ENCODE peak calls at places on chromosome 6, in five cellular contexts. F is A549, U is left lung, M is body of pancreas, S is ovary. N is an unnamed sample.

GRCh38 chr6:161242113-161242512 is 31.7 kb downstream of the AGPAT4 start:
- DNase-seq in U (no peak), M (no peak), S (no peak), F (no peak), N (no peak)

GRCh38 chr6:1296542-1296941 is 15.4 kb upstream of the FOXQ1 start:
- DNase-seq in U (no peak), M (no peak), S (no peak), F (no peak), N (no peak)

GRCh38 chr6:137637161-137637560 is 143.0 kb upstream of the OLIG3 start:
- DNase-seq in S (no peak), U (no peak), F (no peak), M (no peak), N (no peak)

GRCh38 chr6:132598473-132598872 is 8.9 kb upstream of the TAAR5 start:
- DNase-seq in F (peak), U (no peak), M (no peak), S (no peak), N (no peak)

GRCh38 chr6:10434235-10434634 is 19.4 kb upstream of the TFAP2A start:
- DNase-seq in F (no peak), S (no peak), M (no peak), U (no peak), N (no peak)

GRCh38 chr6:166277021-166277420 is 31.2 kb downstream of the PRR18 start:
- DNase-seq in F (no peak), S (no peak), U (no peak), M (no peak), N (peak)

GRCh38 chr6:153117986-153118886 is 12.8 kb downstream of the RGS17 start:
- DNase-seq in M (no peak), S (no peak), F (peak), U (no peak), N (no peak)

GRCh38 chr6:161117329-161117707 is 125.7 kb downstream of the MAP3K4 start:
- DNase-seq in F (no peak), S (no peak), U (no peak), M (no peak), N (no peak)

GRCh38 chr6:111646034-111646433 is 40.4 kb upstream of the TRAF3IP2 start:
- DNase-seq in M (no peak), F (no peak), U (no peak), S (no peak), N (no peak)

GRCh38 chr6:94769197-94769596 is 808.1 kb upstream of the MANEA start:
- DNase-seq in F (no peak), S (no peak), M (no peak), U (no peak), N (no peak)

GRCh38 chr6:146664871-146665270 is 66.1 kb downstream of the ADGB start:
- DNase-seq in M (no peak), F (no peak), U (no peak), S (no peak), N (no peak)

GRCh38 chr6:135105710-135106109 is 51.1 kb upstream of the HBS1L start:
- DNase-seq in M (no peak), U (no peak), F (no peak), S (no peak), N (no peak)

GRCh38 chr6:42523158-42523814 is 40.5 kb upstream of the UBR2 start:
- DNase-seq in S (no peak), F (no peak), U (no peak), M (no peak), N (no peak)

GRCh38 chr6:152600022-152600421 is 37.1 kb downstream of the SYNE1 start:
- DNase-seq in F (no peak), M (no peak), U (no peak), S (no peak), N (no peak)

GRCh38 chr6:138206862-138207261 is 11.4 kb downstream of the PBOV1 start:
- DNase-seq in U (no peak), F (no peak), S (no peak), M (no peak), N (no peak)

GRCh38 chr6:130359736-130360135 is 6.1 kb upstream of the TMEM200A start:
- DNase-seq in M (no peak), F (no peak), U (no peak), S (no peak), N (no peak)

GRCh38 chr6:7566031-7566556 is 23.9 kb upstream of the SNRNP48 start:
- DNase-seq in F (no peak), U (no peak), S (no peak), M (no peak), N (no peak)

GRCh38 chr6:7572213-7572943 is 17.6 kb upstream of the SNRNP48 start:
- DNase-seq in U (no peak), M (no peak), F (no peak), S (no peak), N (no peak)

GRCh38 chr6:7569082-7569481 is 20.9 kb upstream of the SNRNP48 start:
- DNase-seq in F (no peak), S (no peak), M (no peak), U (no peak), N (no peak)

GRCh38 chr6:7566617-7567173 is 23.3 kb upstream of the SNRNP48 start:
- DNase-seq in S (no peak), F (no peak), M (no peak), U (no peak), N (no peak)

DNA sequence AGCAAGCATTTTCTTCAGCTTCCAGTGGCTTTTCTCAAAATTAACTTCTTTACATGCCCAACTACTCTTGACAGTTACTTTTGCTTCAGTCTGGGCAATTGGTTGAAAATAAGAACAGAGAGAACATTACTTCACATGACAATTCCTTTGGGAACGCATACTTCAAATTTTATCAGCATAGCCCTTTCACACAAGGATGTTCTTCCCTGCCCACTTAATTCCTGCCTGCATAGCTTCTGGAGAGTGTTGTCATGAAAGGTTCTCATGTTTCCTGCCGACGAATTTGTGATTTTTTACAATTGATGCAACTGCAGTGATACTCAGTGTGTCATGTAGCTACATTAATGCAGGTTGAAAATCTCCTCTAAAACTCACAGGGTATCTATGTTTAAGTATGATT is 22.0 kb upstream of the SNRNP48 start:
- DNase-seq in S (no peak), M (no peak), U (no peak), F (no peak), N (no peak)
- TF ChIP-seq CTCF in S (no peak), M (no peak), U (no peak), F (no peak), N (no peak)

DNA sequence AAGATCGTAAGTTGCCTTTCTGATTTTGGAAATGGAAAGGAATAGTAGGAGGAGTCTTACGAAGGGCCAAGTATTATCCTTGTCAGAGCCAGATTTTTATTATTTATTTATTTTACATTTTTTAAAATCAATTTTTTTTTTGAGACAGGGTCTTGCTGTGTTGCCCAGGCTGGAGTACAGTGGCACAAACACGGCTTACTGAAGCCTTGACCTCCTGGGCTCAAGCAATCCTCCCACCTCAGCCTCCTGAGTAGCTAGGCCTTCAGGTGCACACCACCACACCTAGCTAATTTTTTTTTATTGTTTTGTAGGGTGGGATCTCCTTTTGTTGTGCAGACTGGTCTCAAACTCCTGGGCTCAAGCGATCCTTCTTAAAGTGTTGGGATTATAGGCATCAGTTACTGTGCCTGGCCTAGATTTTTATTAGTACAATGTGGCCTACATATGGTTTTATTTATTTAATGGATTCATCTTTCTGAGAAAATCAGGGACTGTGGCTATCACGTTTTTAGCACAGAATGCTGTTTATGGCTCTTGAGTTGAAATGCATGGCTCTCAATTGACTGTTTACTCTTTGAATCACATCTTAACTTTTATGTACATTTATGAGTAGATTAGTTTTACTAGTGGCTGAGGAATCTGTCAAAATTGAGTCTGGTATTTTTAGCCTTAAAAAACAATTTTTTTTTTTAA is 16.7 kb downstream of the CDC5L start:
- DNase-seq in S (no peak), U (no peak), M (no peak), F (no peak), N (no peak)
- H3K27ac ChIP-seq in S (no peak), U (no peak), M (no peak), F (no peak), N (no peak)

DNA sequence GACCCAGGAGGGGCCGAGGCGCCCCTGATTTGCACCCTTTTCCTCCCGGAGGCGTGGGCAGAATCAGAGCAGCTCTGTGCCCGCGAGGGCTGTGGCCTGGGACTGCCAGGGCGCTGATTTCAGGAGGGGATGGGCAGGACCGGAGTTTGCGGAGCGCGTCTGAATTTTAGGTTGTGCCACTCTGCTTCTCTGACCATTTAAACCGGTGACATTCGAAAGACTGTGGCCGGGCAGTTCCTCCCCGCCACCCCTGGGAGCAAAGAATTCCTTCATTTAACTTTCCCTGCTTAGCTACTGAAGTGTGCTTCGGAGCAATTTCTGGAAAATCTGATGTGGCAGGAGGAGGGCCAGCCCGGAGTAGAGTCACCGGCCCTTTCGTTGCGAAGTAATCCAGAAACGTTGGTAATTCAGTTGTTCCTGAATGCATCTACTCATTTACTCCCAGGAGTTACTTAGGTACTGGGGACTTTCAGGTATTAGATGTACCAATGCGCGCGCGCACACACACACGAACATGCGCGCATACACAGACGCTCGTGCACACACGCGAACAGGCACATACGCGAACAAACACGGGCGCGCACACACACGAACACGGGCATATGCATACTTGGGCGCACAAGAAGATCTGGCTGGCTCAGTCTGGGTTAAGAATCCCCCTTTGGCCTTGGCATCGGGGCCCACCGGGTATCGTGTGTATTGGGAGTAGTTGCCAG is 576 bp downstream of the CCDC170 start:
- DNase-seq in S (peak), M (no peak), U (peak), F (peak), N (no peak)
- H3K4me3 ChIP-seq in S (peak), M (no peak), U (peak), F (peak), N (peak)

DNA sequence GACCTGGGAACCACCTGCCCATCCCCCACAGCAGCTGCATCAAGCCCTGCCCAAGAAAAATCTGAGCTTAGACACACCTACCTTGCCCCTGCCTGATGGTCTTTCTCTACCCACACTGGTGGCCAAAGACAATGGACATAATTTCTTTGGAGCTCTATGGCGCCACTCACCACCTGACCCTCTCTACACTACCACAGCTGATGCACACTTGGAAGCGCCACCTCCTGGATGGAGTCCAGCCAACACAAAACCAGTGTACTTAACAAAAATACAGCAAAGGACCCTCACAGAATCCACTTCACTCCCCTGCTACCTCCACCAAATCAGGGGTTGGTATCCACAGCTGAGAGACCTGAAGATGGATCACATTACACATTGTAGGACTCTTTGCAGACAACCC is 39.7 kb upstream of the CLVS2 start:
- DNase-seq in U (peak), S (no peak), F (no peak), M (no peak), N (no peak)
- TF ChIP-seq CTCF in U (no peak), S (no peak), F (no peak), M (no peak), N (no peak)

GRCh38 chr6:17826301-17826700 is 119.6 kb upstream of the NUP153 start:
- DNase-seq in S (no peak), F (no peak), M (no peak), U (no peak), N (no peak)
- H3K27ac ChIP-seq in S (no peak), F (no peak), M (no peak), U (no peak), N (no peak)

DNA sequence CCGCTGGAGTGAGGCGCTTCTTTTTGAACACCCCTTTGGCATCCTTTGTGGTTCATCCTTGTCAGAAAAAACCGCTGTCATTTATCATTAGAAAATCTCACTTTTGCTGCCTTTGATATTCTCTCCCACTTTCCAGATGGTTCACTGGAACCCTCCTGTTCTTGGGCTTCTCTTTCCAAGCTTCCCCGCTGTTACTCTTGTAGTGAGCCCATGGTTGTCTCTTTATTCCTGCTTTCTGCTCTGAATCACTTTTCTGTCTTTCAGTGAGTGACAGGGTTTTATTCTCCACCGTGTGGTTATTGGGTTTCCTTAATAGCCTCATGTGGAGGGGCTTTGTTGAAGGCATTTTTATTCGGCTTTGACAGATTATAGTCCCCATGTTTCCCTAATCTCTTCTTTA is 117.0 kb downstream of the FARS2 start:
- DNase-seq in S (no peak), M (no peak), F (no peak), U (no peak), N (no peak)
- H3K4me3 ChIP-seq in S (no peak), M (no peak), F (no peak), U (no peak), N (no peak)

GRCh38 chr6:148682252-148682651 is 64.6 kb upstream of the UST start:
- DNase-seq in S (no peak), M (no peak), F (no peak), U (no peak), N (no peak)
- TF ChIP-seq CTCF in S (no peak), M (no peak), F (no peak), U (no peak), N (no peak)